ENCODE peak calls at places on chromosomes 16 and 17, in four cellular contexts. B, P, A and S are unnamed samples. For H3K4me1, the result is how much of the 10 kb centered on the place peaks cover.

GRCh38 chr17:30964878-30965277 is 6.0 kb upstream of the RNF135 start:
- DNase-seq in P (no peak), A (no peak), B (no peak), S (no peak)

GRCh38 chr17:27502526-27503324 is 46.5 kb downstream of the KSR1 start:
- DNase-seq in A (no peak), P (no peak), B (no peak), S (no peak)

GRCh38 chr17:62797959-62798358 is 10.2 kb downstream of the MARCHF10 start:
- DNase-seq in B (no peak), P (no peak), A (no peak), S (no peak)

GRCh38 chr16:87323727-87324410 is 6.7 kb upstream of the C16orf95 start:
- DNase-seq in B (no peak), A (no peak), P (no peak), S (no peak)

GRCh38 chr16:77437859-77438258 is 3.0 kb upstream of the ADAMTS18 start:
- DNase-seq in B (no peak), A (no peak), P (no peak), S (no peak)

GRCh38 chr16:12311887-12312286 is 335.4 kb downstream of the SNX29 start:
- DNase-seq in A (no peak), P (no peak), B (no peak), S (no peak)

GRCh38 chr16:87344931-87345631 is 27.9 kb upstream of the C16orf95 start:
- DNase-seq in P (no peak), B (peak), A (no peak), S (peak)

GRCh38 chr17:79991924-79992656 is 43.6 kb downstream of the TBC1D16 start:
- DNase-seq in B (no peak), A (no peak), P (peak), S (peak)

GRCh38 chr17:64418506-64419339 is 28.1 kb upstream of the PECAM1 start:
- DNase-seq in P (peak), B (no peak), A (no peak), S (peak)

GRCh38 chr17:19876524-19877161 is 8.9 kb upstream of the ULK2 start:
- DNase-seq in P (no peak), A (no peak), B (peak), S (peak)

GRCh38 chr17:41919165-41919817 is 540 bp upstream of the ACLY start:
- DNase-seq in A (no peak), B (no peak), P (peak), S (no peak)

GRCh38 chr17:32876414-32877163 is at the start of gene MYO1D:
- DNase-seq in P (peak), A (peak), B (peak), S (peak)

GRCh38 chr17:19768046-19768782 is 20.1 kb upstream of the ALDH3A1 start:
- DNase-seq in B (no peak), P (no peak), A (no peak), S (no peak)

GRCh38 chr17:74610108-74610507 is 13.4 kb downstream of the CD300E start:
- DNase-seq in A (no peak), B (no peak), P (peak), S (no peak)

GRCh38 chr17:72812823-72813222 is 279.7 kb downstream of the SLC39A11 start:
- DNase-seq in B (no peak), A (no peak), P (no peak), S (no peak)

GRCh38 chr16:28873543-28874201 is 4.6 kb upstream of the ATP2A1 start:
- DNase-seq in A (no peak), B (peak), P (no peak), S (peak)

GRCh38 chr17:50067996-50068395 is 12.1 kb downstream of the ITGA3 start:
- DNase-seq in P (no peak), B (no peak), A (no peak), S (no peak)

GRCh38 chr16:89431158-89431584 is 59.2 kb downstream of the ANKRD11 start:
- DNase-seq in A (no peak), P (peak), B (no peak), S (no peak)

GRCh38 chr16:63856537-63856936 is 1265.3 kb downstream of the CDH11 start:
- DNase-seq in A (no peak), B (no peak), P (no peak), S (no peak)

GRCh38 chr17:3892095-3892998 is 506 bp downstream of the CAMKK1 start:
- DNase-seq in B (peak), A (peak), P (peak), S (peak)

GRCh38 chr16:11255737-11256656 is at the start of gene SOCS1:
- DNase-seq in B (peak), P (peak), A (peak), S (peak)

GRCh38 chr17:57785032-57785431 is 39.9 kb upstream of the CCDC182 start:
- DNase-seq in P (peak), B (no peak), A (no peak), S (no peak)

GRCh38 chr16:4309833-4310266 is 6.0 kb upstream of the GLIS2 start:
- DNase-seq in B (peak), A (peak), P (peak), S (peak)

GRCh38 chr17:72376486-72377345 is 255.9 kb downstream of the SOX9 start:
- DNase-seq in P (no peak), A (peak), B (no peak), S (no peak)

GRCh38 chr16:85395913-85396878 is 216.9 kb upstream of the GSE1 start:
- DNase-seq in P (no peak), B (no peak), A (peak), S (no peak)

GRCh38 chr17:57121308-57122042 is 36.4 kb downstream of the AKAP1 start:
- DNase-seq in P (peak), B (no peak), A (peak), S (no peak)

GRCh38 chr16:85360323-85361277 is 248.3 kb upstream of the CIBAR2 start:
- DNase-seq in P (peak), A (peak), B (no peak), S (no peak)

GRCh38 chr17:47388825-47389224 is 65.1 kb downstream of the EFCAB13 start:
- DNase-seq in B (no peak), P (no peak), A (no peak), S (no peak)

GRCh38 chr17:81092518-81093095 is 57.7 kb downstream of the BAIAP2 start:
- DNase-seq in B (no peak), P (no peak), A (no peak), S (no peak)

GRCh38 chr17:81091134-81091530 is 56.2 kb downstream of the BAIAP2 start:
- DNase-seq in A (no peak), P (no peak), B (no peak), S (no peak)

GRCh38 chr17:81093576-81094223 is 58.7 kb downstream of the BAIAP2 start:
- DNase-seq in B (no peak), P (no peak), A (no peak), S (no peak)

GRCh38 chr17:81091774-81092517 is 57.0 kb downstream of the BAIAP2 start:
- DNase-seq in P (no peak), A (no peak), B (no peak), S (no peak)

GRCh38 chr17:81090361-81091133 is 55.6 kb downstream of the BAIAP2 start:
- DNase-seq in B (no peak), P (peak), A (no peak), S (peak)
- H3K4me1 ChIP-seq in B (under half), P (under half), A (under half), S (under half)

GRCh38 chr17:82118815-82119380 is 20.9 kb upstream of the FASN start:
- DNase-seq in B (no peak), A (no peak), P (peak), S (no peak)
- H3K4me1 ChIP-seq in B (under half), A (under half), P (under half), S (under half)

GRCh38 chr16:68746951-68747350 is 9.9 kb downstream of the CDH1 start:
- DNase-seq in B (no peak), P (no peak), A (no peak), S (no peak)
- H3K4me1 ChIP-seq in B (under half), P (half or more), A (half or more), S (under half)

GRCh38 chr16:73033271-73033998 is 14.5 kb downstream of the ZFHX3 start:
- DNase-seq in A (no peak), B (no peak), P (no peak), S (no peak)
- H3K4me1 ChIP-seq in A (under half), B (under half), P (half or more), S (under half)

GRCh38 chr17:66776999-66777688 is 57.8 kb upstream of the CACNG5 start:
- DNase-seq in B (no peak), P (no peak), A (no peak), S (no peak)

GRCh38 chr17:66775881-66776400 is 59.0 kb upstream of the CACNG5 start:
- DNase-seq in A (no peak), P (no peak), B (no peak), S (no peak)

GRCh38 chr17:66777689-66778225 is 57.2 kb upstream of the CACNG5 start:
- DNase-seq in A (no peak), P (peak), B (no peak), S (no peak)

GRCh38 chr17:66772148-66772812 is 62.6 kb upstream of the CACNG5 start:
- DNase-seq in P (no peak), B (no peak), A (no peak), S (no peak)

GRCh38 chr17:66775262-66775661 is 59.7 kb upstream of the CACNG5 start:
- DNase-seq in B (no peak), P (no peak), A (no peak), S (no peak)
- H3K4me1 ChIP-seq in B (under half), P (under half), A (under half), S (under half)

GRCh38 chr17:46184696-46185095 is 8.5 kb downstream of the KANSL1 start:
- DNase-seq in A (no peak), B (no peak), P (no peak), S (no peak)
- H3K4me1 ChIP-seq in A (under half), B (half or more), P (under half), S (half or more)

GRCh38 chr17:78822552-78822951 is 18.1 kb downstream of the USP36 start:
- DNase-seq in A (no peak), B (no peak), P (peak), S (no peak)
- H3K4me1 ChIP-seq in A (under half), B (under half), P (under half), S (under half)